ENCODE peak calls at places on chromosomes 5 and 9, in ten cellular contexts. M is left colon; L is Kasumi-1; W is ELR; H is stimulated activated CD4-positive, alpha-beta T cell treated with anti-CD3 and anti-CD28 coated beads, Interleukin-4, amount 100 ng/mL, for 4 hours; Y is HTR-8/SVneo; S is kidney epithelial cell; O is A549; B is GM12891; T is Ammon's horn. F is an unnamed sample.

GRCh38 chr9:123473226-123473625 is 117.2 kb downstream of the CRB2 start:
- DNase-seq in M (no peak), L (no peak), W (no peak), H (no peak), Y (no peak), S (no peak), O (no peak), B (no peak), T (peak; percentile 74), F (no peak)

GRCh38 chr5:139835656-139836055 is 40.0 kb downstream of the PSD2 start:
- DNase-seq in M (no peak), L (no peak), W (no peak), H (no peak), Y (no peak), S (no peak), O (no peak), B (no peak), T (no peak), F (no peak)

GRCh38 chr9:108271646-108272349 is 584.0 kb downstream of the ACTL7B start:
- DNase-seq in M (peak; percentile 50), L (no peak), W (peak; percentile 75), H (no peak), Y (no peak), S (peak; percentile 75), O (peak; percentile 32), B (no peak), T (peak; percentile 7), F (no peak)

GRCh38 chr5:95519151-95519550 is 35.6 kb downstream of the SKIC3 start:
- DNase-seq in M (no peak), L (no peak), W (no peak), H (no peak), Y (no peak), S (no peak), O (no peak), B (no peak), T (no peak), F (no peak)

GRCh38 chr5:16712178-16712577 is 95.4 kb upstream of the RETREG1 start:
- DNase-seq in M (no peak), L (no peak), W (no peak), H (no peak), Y (no peak), S (no peak), O (no peak), B (no peak), T (peak; percentile 57), F (no peak)

GRCh38 chr5:65338606-65339151 is 143.0 kb downstream of the ADAMTS6 start:
- DNase-seq in M (no peak), L (no peak), W (peak; percentile 40), H (no peak), Y (no peak), S (no peak), O (no peak), B (no peak), T (no peak), F (no peak)

GRCh38 chr9:87445646-87446045 is 52.0 kb upstream of the DAPK1 start:
- DNase-seq in M (peak; percentile 16), L (peak; percentile 71), W (peak; percentile 1), H (no peak), Y (peak; percentile 10), S (no peak), O (peak; percentile 53), B (peak; percentile 18), T (peak; percentile 83), F (peak; percentile 67)

GRCh38 chr9:36158122-36158521 is 11.1 kb upstream of the CCIN start:
- DNase-seq in M (no peak), L (no peak), W (no peak), H (no peak), Y (no peak), S (no peak), O (no peak), B (no peak), T (no peak), F (no peak)

GRCh38 chr5:77620404-77620803 is 18.1 kb downstream of the OTP start:
- DNase-seq in M (no peak), L (no peak), W (no peak), H (no peak), Y (no peak), S (no peak), O (peak; percentile 23), B (no peak), T (no peak), F (no peak)

GRCh38 chr5:80238778-80239679 is 16.8 kb downstream of the SERINC5 start:
- DNase-seq in M (peak; percentile 80), L (no peak), W (no peak), H (no peak), Y (no peak), S (no peak), O (no peak), B (no peak), T (peak; percentile 91), F (no peak)

GRCh38 chr5:154603978-154604679 is 126.1 kb upstream of the HAND1 start:
- DNase-seq in M (peak; percentile 11), L (no peak), W (peak; percentile 47), H (no peak), Y (no peak), S (peak; percentile 5), O (no peak), B (no peak), T (no peak), F (no peak)

GRCh38 chr5:72106922-72107873 is at the start of gene MAP1B:
- DNase-seq in M (peak; percentile 13), L (no peak), W (peak; percentile 83), H (no peak), Y (peak; percentile 59), S (no peak), O (peak; percentile 86), B (peak; percentile 25), T (peak; percentile 79), F (peak; percentile 51)

GRCh38 chr5:137141779-137142178 is 357.3 kb downstream of the SPOCK1 start:
- DNase-seq in M (no peak), L (no peak), W (peak; percentile 21), H (no peak), Y (no peak), S (no peak), O (no peak), B (no peak), T (no peak), F (no peak)

GRCh38 chr5:3047212-3047774 is 295.8 kb upstream of the IRX2 start:
- DNase-seq in M (no peak), L (no peak), W (no peak), H (no peak), Y (no peak), S (no peak), O (no peak), B (no peak), T (no peak), F (no peak)

GRCh38 chr9:137077010-137077747 is at the start of gene UAP1L1:
- DNase-seq in M (peak; percentile 85), L (peak; percentile 8), W (peak; percentile 74), H (peak; percentile 27), Y (peak; percentile 56), S (no peak), O (peak; percentile 44), B (peak; percentile 69), T (peak; percentile 88), F (peak; percentile 91)

GRCh38 chr5:102888483-102888882 is 133.4 kb downstream of the PAM start:
- DNase-seq in M (no peak), L (no peak), W (no peak), H (no peak), Y (no peak), S (no peak), O (no peak), B (no peak), T (no peak), F (no peak)

GRCh38 chr5:81517462-81517861 is 123.5 kb upstream of the ACOT12 start:
- DNase-seq in M (no peak), L (no peak), W (peak; percentile 54), H (no peak), Y (no peak), S (no peak), O (no peak), B (no peak), T (no peak), F (no peak)

GRCh38 chr5:1881273-1881586 is 1.5 kb downstream of the IRX4 start:
- DNase-seq in M (no peak), L (no peak), W (peak; percentile 9), H (no peak), Y (peak; percentile 51), S (no peak), O (peak; percentile 62), B (no peak), T (no peak), F (no peak)

GRCh38 chr9:81771606-81772005 is 82.3 kb upstream of the TLE1 start:
- DNase-seq in M (no peak), L (peak; percentile 4), W (peak; percentile 74), H (no peak), Y (peak; percentile 48), S (peak; percentile 29), O (no peak), B (no peak), T (no peak), F (no peak)

GRCh38 chr9:136147890-136148714 is 29.4 kb upstream of the TMEM250 start:
- DNase-seq in M (no peak), L (no peak), W (no peak), H (no peak), Y (no peak), S (no peak), O (no peak), B (no peak), T (no peak), F (no peak)

GRCh38 chr9:116756995-116757394 is 69.9 kb downstream of the TRIM32 start:
- DNase-seq in M (no peak), L (no peak), W (no peak), H (no peak), Y (no peak), S (no peak), O (no peak), B (no peak), T (peak; percentile 8), F (no peak)

GRCh38 chr9:677461-678097 is 163.9 kb upstream of the DMRT1 start:
- DNase-seq in M (no peak), L (no peak), W (no peak), H (no peak), Y (no peak), S (no peak), O (no peak), B (no peak), T (no peak), F (no peak)

GRCh38 chr9:130078547-130078946 is 24.8 kb downstream of the GPR107 start:
- DNase-seq in M (no peak), L (no peak), W (no peak), H (no peak), Y (no peak), S (no peak), O (peak; percentile 13), B (no peak), T (peak; percentile 74), F (no peak)

GRCh38 chr9:93108301-93109041 is 12.5 kb downstream of the CARD19 start:
- DNase-seq in M (peak; percentile 7), L (no peak), W (no peak), H (peak; percentile 43), Y (no peak), S (no peak), O (no peak), B (no peak), T (no peak), F (no peak)

GRCh38 chr9:38107811-38108304 is 38.8 kb upstream of the SHB start:
- DNase-seq in M (no peak), L (no peak), W (no peak), H (no peak), Y (no peak), S (no peak), O (no peak), B (no peak), T (no peak), F (no peak)

GRCh38 chr5:69295088-69295754 is 37.4 kb downstream of the CCDC125 start:
- DNase-seq in M (no peak), L (no peak), W (peak; percentile 77), H (no peak), Y (peak; percentile 41), S (no peak), O (no peak), B (no peak), T (no peak), F (no peak)

GRCh38 chr9:123816817-123817472 is 113.0 kb downstream of the DENND1A start:
- DNase-seq in M (no peak), L (no peak), W (no peak), H (no peak), Y (no peak), S (no peak), O (no peak), B (no peak), T (no peak), F (no peak)

GRCh38 chr5:77733130-77733529 is 43.0 kb downstream of the TBCA start:
- DNase-seq in M (no peak), L (no peak), W (no peak), H (no peak), Y (no peak), S (no peak), O (no peak), B (no peak), T (no peak), F (no peak)

F was measured in GM13976.